ENCODE peak calls at places on chromosomes 4 and X, in six cellular contexts. W, M, H, P, Z and E are unnamed samples.

GRCh38 chr4:104457308-104457981 is 37.2 kb downstream of the CXXC4 start:
- DNase-seq in W (no peak), M (no peak), H (no peak), P (no peak), Z (no peak), E (no peak)

GRCh38 chr4:153773236-153773690 is 13.4 kb upstream of the RNF175 start:
- DNase-seq in W (no peak), M (no peak), H (peak; percentile 93), P (no peak), Z (no peak), E (no peak)

GRCh38 chrX:44227981-44228380 is 115.5 kb downstream of the EFHC2 start:
- DNase-seq in W (no peak), M (no peak), H (peak; percentile 34), P (no peak), Z (no peak), E (no peak)

GRCh38 chr4:13540446-13541175 is 3.7 kb downstream of the NKX3-2 start:
- DNase-seq in W (no peak), M (no peak), H (no peak), P (no peak), Z (no peak), E (no peak)

GRCh38 chr4:139770361-139770760 is 104.7 kb downstream of the MGST2 start:
- DNase-seq in W (no peak), M (no peak), H (no peak), P (no peak), Z (no peak), E (no peak)

GRCh38 chrX:110851780-110852179 is 56.2 kb upstream of the CHRDL1 start:
- DNase-seq in W (no peak), M (no peak), H (peak; percentile 17), P (peak; percentile 35), Z (no peak), E (no peak)

GRCh38 chr4:69951602-69952001 is 13.9 kb downstream of the CSN2 start:
- DNase-seq in W (no peak), M (no peak), H (no peak), P (no peak), Z (no peak), E (no peak)

GRCh38 chrX:133602881-133603280 is 187.6 kb upstream of the GPC4 start:
- DNase-seq in W (no peak), M (no peak), H (no peak), P (no peak), Z (no peak), E (no peak)

GRCh38 chrX:16946971-16947562 is 609 bp downstream of the REPS2 start:
- DNase-seq in W (no peak), M (no peak), H (no peak), P (peak; percentile 35), Z (peak; percentile 14), E (peak; percentile 1)

GRCh38 chr4:6942238-6942800 is 32.7 kb downstream of the TBC1D14 start:
- DNase-seq in W (peak; percentile 92), M (no peak), H (peak; percentile 49), P (no peak), Z (no peak), E (peak; percentile 57)

GRCh38 chr4:4687935-4688727 is 146.3 kb upstream of the STX18 start:
- DNase-seq in W (no peak), M (no peak), H (no peak), P (no peak), Z (no peak), E (no peak)

GRCh38 chr4:20532871-20533870 is 167.1 kb upstream of the PACRGL start:
- DNase-seq in W (no peak), M (no peak), H (no peak), P (no peak), Z (no peak), E (no peak)

GRCh38 chr4:20679946-20680345 is 20.3 kb upstream of the PACRGL start:
- DNase-seq in W (no peak), M (no peak), H (no peak), P (no peak), Z (no peak), E (no peak)

GRCh38 chr4:136643416-136643815 is 888.9 kb downstream of the PCDH18 start:
- DNase-seq in W (no peak), M (no peak), H (no peak), P (no peak), Z (no peak), E (no peak)

GRCh38 chrX:38881727-38882126 is 80.5 kb downstream of the MID1IP1 start:
- DNase-seq in W (no peak), M (no peak), H (no peak), P (no peak), Z (no peak), E (no peak)

GRCh38 chr4:19689511-19689910 is 562.2 kb upstream of the SLIT2 start:
- DNase-seq in W (no peak), M (no peak), H (peak; percentile 17), P (no peak), Z (no peak), E (no peak)

GRCh38 chr4:108466936-108467902 is 153.2 kb upstream of the RPL34 start:
- DNase-seq in W (no peak), M (no peak), H (peak; percentile 13), P (no peak), Z (no peak), E (peak; percentile 21)

GRCh38 chr4:5572114-5572513 is 136.2 kb downstream of the EVC2 start:
- DNase-seq in W (no peak), M (no peak), H (no peak), P (no peak), Z (no peak), E (no peak)

GRCh38 chr4:87912164-87913004 is 63.1 kb upstream of the SPP1 start:
- DNase-seq in W (no peak), M (no peak), H (no peak), P (no peak), Z (no peak), E (no peak)

GRCh38 chr4:185395255-185395955 is at the start of gene LRP2BP:
- DNase-seq in W (no peak), M (no peak), H (no peak), P (no peak), Z (no peak), E (peak; percentile 32)

GRCh38 chr4:66376921-66377320 is 706.6 kb upstream of the EPHA5 start:
- DNase-seq in W (no peak), M (no peak), H (no peak), P (no peak), Z (no peak), E (no peak)

GRCh38 chr4:162461952-162462351 is 298.2 kb upstream of the FSTL5 start:
- DNase-seq in W (no peak), M (no peak), H (peak; percentile 7), P (no peak), Z (no peak), E (no peak)

GRCh38 chrX:27890611-27891010 is 82.8 kb downstream of the MAGEB10 start:
- DNase-seq in W (peak; percentile 36), M (no peak), H (peak; percentile 33), P (no peak), Z (no peak), E (no peak)

GRCh38 chr4:125319311-125319710 is 4.6 kb downstream of the FAT4 start:
- DNase-seq in W (no peak), M (no peak), H (no peak), P (no peak), Z (no peak), E (no peak)

GRCh38 chrX:112819013-112819635 is 21.5 kb downstream of the AMOT start:
- DNase-seq in W (peak; percentile 84), M (no peak), H (no peak), P (no peak), Z (no peak), E (no peak)

GRCh38 chr4:129738175-129738574 is 642.2 kb downstream of the C4orf33 start:
- DNase-seq in W (no peak), M (no peak), H (no peak), P (no peak), Z (no peak), E (no peak)

GRCh38 chr4:177699365-177700213 is 257.4 kb upstream of the AGA start:
- DNase-seq in W (no peak), M (no peak), H (no peak), P (no peak), Z (no peak), E (no peak)

GRCh38 chr4:113148925-113149324 is 99.5 kb downstream of the ANK2 start:
- DNase-seq in W (no peak), M (no peak), H (peak; percentile 79), P (no peak), Z (no peak), E (no peak)

GRCh38 chrX:72026341-72027023 is 105.2 kb downstream of the RTL5 start:
- DNase-seq in W (no peak), M (no peak), H (no peak), P (no peak), Z (no peak), E (no peak)

GRCh38 chr4:145709843-145710242 is 29.9 kb downstream of the C4orf51 start:
- DNase-seq in W (peak; percentile 46), M (no peak), H (no peak), P (no peak), Z (no peak), E (no peak)

GRCh38 chrX:52422884-52423283 is 54.1 kb downstream of the XAGE2 start:
- DNase-seq in W (no peak), M (no peak), H (no peak), P (no peak), Z (no peak), E (no peak)

GRCh38 chr4:10117424-10118354 is 1.1 kb upstream of the WDR1 start:
- DNase-seq in W (no peak), M (no peak), H (no peak), P (peak; percentile 34), Z (no peak), E (peak; percentile 31)

GRCh38 chrX:19956923-19957322 is 33.9 kb downstream of the BCLAF3 start:
- DNase-seq in W (no peak), M (no peak), H (no peak), P (no peak), Z (no peak), E (no peak)

GRCh38 chr4:7134737-7135388 is 57.5 kb upstream of the SORCS2 start:
- DNase-seq in W (no peak), M (no peak), H (no peak), P (peak; percentile 26), Z (peak; percentile 83), E (no peak)

GRCh38 chr4:15948826-15949225 is 10.3 kb upstream of the FGFBP1 start:
- DNase-seq in W (no peak), M (no peak), H (no peak), P (no peak), Z (no peak), E (no peak)

GRCh38 chr4:109560687-109561452 is 824 bp downstream of the MCUB start:
- DNase-seq in W (peak; percentile 35), M (peak; percentile 40), H (peak; percentile 66), P (no peak), Z (peak; percentile 36), E (peak; percentile 74)
- H3K27ac ChIP-seq in W (no peak overlapping the region), M (peak overlapping the region; percentile 94), H (no peak overlapping the region), P (no peak overlapping the region), Z (peak overlapping the region; percentile 74), E (peak overlapping the region; percentile 96)

GRCh38 chr4:52864816-52865215 is 2.7 kb downstream of the RASL11B start:
- DNase-seq in W (no peak), M (no peak), H (no peak), P (no peak), Z (no peak), E (no peak)
- H3K4me3 ChIP-seq in W (no peak overlapping the region), M (no peak overlapping the region), H (no peak overlapping the region), P (no peak overlapping the region), Z (no peak overlapping the region), E (no peak overlapping the region)

GRCh38 chrX:80817002-80817401 is 7.3 kb upstream of the BRWD3 start:
- DNase-seq in W (no peak), M (no peak), H (no peak), P (no peak), Z (no peak), E (no peak)
- H3K4me1 ChIP-seq in W (no peaks in the 10 kb centered on the region), M (peaks cover 4% of the 10 kb centered on the region), H (no peaks in the 10 kb centered on the region), P (no peaks in the 10 kb centered on the region), Z (no peaks in the 10 kb centered on the region), E (peaks cover 8% of the 10 kb centered on the region)

GRCh38 chrX:103904301-103904700 is 58.1 kb upstream of the TMSB15B start:
- DNase-seq in W (no peak), M (no peak), H (no peak), P (no peak), Z (no peak), E (no peak)
- H3K27ac ChIP-seq in W (no peak overlapping the region), M (no peak overlapping the region), H (no peak overlapping the region), P (no peak overlapping the region), Z (no peak overlapping the region), E (no peak overlapping the region)